ENCODE peak calls at places on chromosomes 1 and 21, in seven cellular contexts. One of them, this sample, is unnamed.

GRCh38 chr1:218499911-218500310 is 154.8 kb downstream of the TGFB2 start:
- DNase-seq in pancreas: no peak
- DNase-seq in SHP77: no peak
- DNase-seq in activated CD8-positive, alpha-beta T cell treated with anti-CD3 and anti-CD28 coated beads for 36 hours: no peak
- DNase-seq in iPS-NIHi11: no peak
- DNase-seq in GM06990: no peak
- DNase-seq in Calu3: no peak
- DNase-seq in this sample: no peak

GRCh38 chr21:25402134-25402957 is 204.9 kb downstream of the MRPL39 start:
- DNase-seq in pancreas: no peak
- DNase-seq in SHP77: no peak
- DNase-seq in activated CD8-positive, alpha-beta T cell treated with anti-CD3 and anti-CD28 coated beads for 36 hours: peak
- DNase-seq in iPS-NIHi11: no peak
- DNase-seq in GM06990: no peak
- DNase-seq in Calu3: no peak
- DNase-seq in this sample: no peak

GRCh38 chr1:11321656-11322491 is 48.9 kb downstream of the UBIAD1 start:
- DNase-seq in pancreas: no peak
- DNase-seq in SHP77: no peak
- DNase-seq in activated CD8-positive, alpha-beta T cell treated with anti-CD3 and anti-CD28 coated beads for 36 hours: no peak
- DNase-seq in iPS-NIHi11: no peak
- DNase-seq in GM06990: no peak
- DNase-seq in Calu3: no peak
- DNase-seq in this sample: no peak

GRCh38 chr1:155061381-155062150 is 2.0 kb upstream of the EFNA4 start:
- DNase-seq in pancreas: peak
- DNase-seq in SHP77: peak
- DNase-seq in activated CD8-positive, alpha-beta T cell treated with anti-CD3 and anti-CD28 coated beads for 36 hours: peak
- DNase-seq in iPS-NIHi11: peak
- DNase-seq in GM06990: peak
- DNase-seq in Calu3: peak
- DNase-seq in this sample: peak

GRCh38 chr1:47713960-47714359 is 276.1 kb downstream of the FOXD2 start:
- DNase-seq in pancreas: no peak
- DNase-seq in SHP77: no peak
- DNase-seq in activated CD8-positive, alpha-beta T cell treated with anti-CD3 and anti-CD28 coated beads for 36 hours: no peak
- DNase-seq in iPS-NIHi11: no peak
- DNase-seq in GM06990: no peak
- DNase-seq in Calu3: no peak
- DNase-seq in this sample: no peak

GRCh38 chr1:87084247-87084836 is 169.9 kb downstream of the HS2ST1 start:
- DNase-seq in pancreas: no peak
- DNase-seq in SHP77: no peak
- DNase-seq in activated CD8-positive, alpha-beta T cell treated with anti-CD3 and anti-CD28 coated beads for 36 hours: no peak
- DNase-seq in iPS-NIHi11: peak
- DNase-seq in GM06990: no peak
- DNase-seq in Calu3: no peak
- DNase-seq in this sample: peak

GRCh38 chr21:36696390-36696639 is 2.6 kb upstream of the SIM2 start:
- DNase-seq in pancreas: no peak
- DNase-seq in SHP77: no peak
- DNase-seq in activated CD8-positive, alpha-beta T cell treated with anti-CD3 and anti-CD28 coated beads for 36 hours: no peak
- DNase-seq in iPS-NIHi11: no peak
- DNase-seq in GM06990: no peak
- DNase-seq in Calu3: no peak
- DNase-seq in this sample: no peak

GRCh38 chr1:81032973-81033425 is 767.7 kb upstream of the ADGRL2 start:
- DNase-seq in pancreas: no peak
- DNase-seq in SHP77: no peak
- DNase-seq in activated CD8-positive, alpha-beta T cell treated with anti-CD3 and anti-CD28 coated beads for 36 hours: no peak
- DNase-seq in iPS-NIHi11: no peak
- DNase-seq in GM06990: no peak
- DNase-seq in Calu3: no peak
- DNase-seq in this sample: no peak

GRCh38 chr1:234955107-234955731 is 173.4 kb downstream of the TOMM20 start:
- DNase-seq in pancreas: no peak
- DNase-seq in SHP77: peak
- DNase-seq in activated CD8-positive, alpha-beta T cell treated with anti-CD3 and anti-CD28 coated beads for 36 hours: no peak
- DNase-seq in iPS-NIHi11: no peak
- DNase-seq in GM06990: peak
- DNase-seq in Calu3: no peak
- DNase-seq in this sample: no peak

GRCh38 chr1:53517821-53518352 is 58.7 kb downstream of the DMRTB1 start:
- DNase-seq in pancreas: no peak
- DNase-seq in SHP77: no peak
- DNase-seq in activated CD8-positive, alpha-beta T cell treated with anti-CD3 and anti-CD28 coated beads for 36 hours: no peak
- DNase-seq in iPS-NIHi11: no peak
- DNase-seq in GM06990: no peak
- DNase-seq in Calu3: no peak
- DNase-seq in this sample: no peak

GRCh38 chr1:20192364-20192763 is 6.0 kb upstream of the PLA2G2C start:
- DNase-seq in pancreas: no peak
- DNase-seq in SHP77: no peak
- DNase-seq in activated CD8-positive, alpha-beta T cell treated with anti-CD3 and anti-CD28 coated beads for 36 hours: no peak
- DNase-seq in iPS-NIHi11: no peak
- DNase-seq in GM06990: no peak
- DNase-seq in Calu3: no peak
- DNase-seq in this sample: no peak

GRCh38 chr1:66493731-66494130 is 40.2 kb upstream of the SGIP1 start:
- DNase-seq in pancreas: no peak
- DNase-seq in SHP77: no peak
- DNase-seq in activated CD8-positive, alpha-beta T cell treated with anti-CD3 and anti-CD28 coated beads for 36 hours: no peak
- DNase-seq in iPS-NIHi11: no peak
- DNase-seq in GM06990: no peak
- DNase-seq in Calu3: no peak
- DNase-seq in this sample: no peak

GRCh38 chr1:89836252-89836996 is 15.6 kb downstream of the LRRC8D start:
- DNase-seq in pancreas: no peak
- DNase-seq in SHP77: no peak
- DNase-seq in activated CD8-positive, alpha-beta T cell treated with anti-CD3 and anti-CD28 coated beads for 36 hours: no peak
- DNase-seq in iPS-NIHi11: no peak
- DNase-seq in GM06990: no peak
- DNase-seq in Calu3: no peak
- DNase-seq in this sample: no peak